ENCODE peak calls at places on chromosome 13, in ten cellular contexts. One of them, this sample, is unnamed. For H3K9me3, the result is how much of the 10 kb centered on the place peaks cover.

GRCh38 chr13:80444240-80445015 is 103.5 kb upstream of the SPRY2 start:
- DNase-seq in thyroid gland: no peak
- DNase-seq in lung: no peak
- DNase-seq in transverse colon: no peak
- DNase-seq in mucosa of descending colon: no peak
- DNase-seq in Peyer's patch: no peak
- DNase-seq in body of pancreas: peak
- DNase-seq in sigmoid colon: no peak
- DNase-seq in ascending aorta: no peak
- DNase-seq in hepatocyte: no peak
- DNase-seq in this sample: no peak

GRCh38 chr13:50075619-50076097 is 60.4 kb downstream of the KCNRG start:
- DNase-seq in lung: no peak
- DNase-seq in Peyer's patch: no peak
- DNase-seq in sigmoid colon: no peak
- DNase-seq in mucosa of descending colon: no peak
- DNase-seq in hepatocyte: no peak
- DNase-seq in thyroid gland: no peak
- DNase-seq in ascending aorta: no peak
- DNase-seq in body of pancreas: no peak
- DNase-seq in transverse colon: no peak
- DNase-seq in this sample: no peak

GRCh38 chr13:101398920-101399319 is 17.4 kb downstream of the NALCN start:
- DNase-seq in body of pancreas: no peak
- DNase-seq in Peyer's patch: no peak
- DNase-seq in sigmoid colon: no peak
- DNase-seq in hepatocyte: no peak
- DNase-seq in lung: no peak
- DNase-seq in mucosa of descending colon: no peak
- DNase-seq in transverse colon: no peak
- DNase-seq in thyroid gland: no peak
- DNase-seq in ascending aorta: no peak
- DNase-seq in this sample: no peak

GRCh38 chr13:73870970-73871935 is 263.0 kb downstream of the KLF12 start:
- DNase-seq in lung: no peak
- DNase-seq in hepatocyte: no peak
- DNase-seq in transverse colon: no peak
- DNase-seq in sigmoid colon: no peak
- DNase-seq in thyroid gland: no peak
- DNase-seq in Peyer's patch: no peak
- DNase-seq in mucosa of descending colon: no peak
- DNase-seq in ascending aorta: no peak
- DNase-seq in body of pancreas: no peak
- DNase-seq in this sample: peak

GRCh38 chr13:98599502-98600328 is 22.8 kb upstream of the STK24 start:
- DNase-seq in thyroid gland: peak
- DNase-seq in body of pancreas: no peak
- DNase-seq in lung: no peak
- DNase-seq in mucosa of descending colon: no peak
- DNase-seq in Peyer's patch: no peak
- DNase-seq in hepatocyte: no peak
- DNase-seq in ascending aorta: no peak
- DNase-seq in sigmoid colon: no peak
- DNase-seq in transverse colon: no peak
- DNase-seq in this sample: no peak

GRCh38 chr13:23380534-23380933 is 53.0 kb downstream of the SACS start:
- DNase-seq in thyroid gland: no peak
- DNase-seq in ascending aorta: no peak
- DNase-seq in mucosa of descending colon: no peak
- DNase-seq in lung: no peak
- DNase-seq in sigmoid colon: no peak
- DNase-seq in Peyer's patch: no peak
- DNase-seq in transverse colon: no peak
- DNase-seq in hepatocyte: peak
- DNase-seq in body of pancreas: no peak
- DNase-seq in this sample: no peak

GRCh38 chr13:97257800-97258799 is 36.0 kb downstream of the MBNL2 start:
- DNase-seq in transverse colon: no peak
- DNase-seq in Peyer's patch: no peak
- DNase-seq in sigmoid colon: peak
- DNase-seq in body of pancreas: peak
- DNase-seq in mucosa of descending colon: no peak
- DNase-seq in thyroid gland: no peak
- DNase-seq in ascending aorta: peak
- DNase-seq in lung: peak
- DNase-seq in hepatocyte: peak
- DNase-seq in this sample: peak

GRCh38 chr13:114132419-114133121 is at the start of gene RASA3:
- DNase-seq in thyroid gland: peak
- DNase-seq in sigmoid colon: peak
- DNase-seq in body of pancreas: peak
- DNase-seq in ascending aorta: no peak
- DNase-seq in Peyer's patch: peak
- DNase-seq in mucosa of descending colon: peak
- DNase-seq in hepatocyte: peak
- DNase-seq in transverse colon: peak
- DNase-seq in lung: peak
- DNase-seq in this sample: peak

GRCh38 chr13:98534821-98535220 is 42.1 kb downstream of the STK24 start:
- DNase-seq in Peyer's patch: no peak
- DNase-seq in ascending aorta: no peak
- DNase-seq in lung: no peak
- DNase-seq in sigmoid colon: peak
- DNase-seq in mucosa of descending colon: no peak
- DNase-seq in hepatocyte: no peak
- DNase-seq in transverse colon: no peak
- DNase-seq in thyroid gland: no peak
- DNase-seq in body of pancreas: no peak
- DNase-seq in this sample: no peak

GRCh38 chr13:94128430-94128829 is 351.1 kb downstream of the DCT start:
- DNase-seq in ascending aorta: no peak
- DNase-seq in hepatocyte: no peak
- DNase-seq in Peyer's patch: no peak
- DNase-seq in body of pancreas: peak
- DNase-seq in sigmoid colon: peak
- DNase-seq in mucosa of descending colon: no peak
- DNase-seq in lung: no peak
- DNase-seq in thyroid gland: peak
- DNase-seq in transverse colon: no peak
- DNase-seq in this sample: no peak

GRCh38 chr13:80374453-80374852 is 33.5 kb upstream of the SPRY2 start:
- DNase-seq in transverse colon: no peak
- DNase-seq in body of pancreas: peak
- DNase-seq in sigmoid colon: peak
- DNase-seq in mucosa of descending colon: no peak
- DNase-seq in hepatocyte: no peak
- DNase-seq in Peyer's patch: no peak
- DNase-seq in lung: no peak
- DNase-seq in thyroid gland: no peak
- DNase-seq in ascending aorta: no peak
- DNase-seq in this sample: no peak

GRCh38 chr13:112068531-112069062 is 1.6 kb downstream of the SOX1 start:
- DNase-seq in hepatocyte: no peak
- DNase-seq in body of pancreas: no peak
- DNase-seq in mucosa of descending colon: no peak
- DNase-seq in Peyer's patch: no peak
- DNase-seq in lung: no peak
- DNase-seq in sigmoid colon: no peak
- DNase-seq in thyroid gland: no peak
- DNase-seq in transverse colon: no peak
- DNase-seq in ascending aorta: no peak
- DNase-seq in this sample: no peak
- H3K4me3 ChIP-seq in hepatocyte: no peak
- H3K4me3 ChIP-seq in body of pancreas: no peak
- H3K4me3 ChIP-seq in mucosa of descending colon: no peak
- H3K4me3 ChIP-seq in Peyer's patch: no peak
- H3K4me3 ChIP-seq in lung: no peak
- H3K4me3 ChIP-seq in sigmoid colon: no peak
- H3K4me3 ChIP-seq in thyroid gland: no peak
- H3K4me3 ChIP-seq in transverse colon: no peak
- H3K4me3 ChIP-seq in ascending aorta: no peak
- H3K4me3 ChIP-seq in this sample: no peak

GRCh38 chr13:18233783-18234299 is 947.8 kb downstream of the TUBA3C start:
- DNase-seq in sigmoid colon: no peak
- DNase-seq in hepatocyte: no peak
- DNase-seq in Peyer's patch: no peak
- DNase-seq in lung: no peak
- DNase-seq in transverse colon: no peak
- DNase-seq in thyroid gland: no peak
- DNase-seq in body of pancreas: no peak
- DNase-seq in mucosa of descending colon: no peak
- DNase-seq in ascending aorta: no peak
- DNase-seq in this sample: no peak

GRCh38 chr13:18232994-18233782 is 948.4 kb downstream of the TUBA3C start:
- DNase-seq in transverse colon: no peak
- DNase-seq in body of pancreas: no peak
- DNase-seq in thyroid gland: no peak
- DNase-seq in lung: no peak
- DNase-seq in sigmoid colon: no peak
- DNase-seq in hepatocyte: no peak
- DNase-seq in Peyer's patch: no peak
- DNase-seq in ascending aorta: no peak
- DNase-seq in mucosa of descending colon: no peak
- DNase-seq in this sample: no peak

GRCh38 chr13:18235172-18235571 is 946.5 kb downstream of the TUBA3C start:
- DNase-seq in thyroid gland: no peak
- DNase-seq in Peyer's patch: no peak
- DNase-seq in transverse colon: no peak
- DNase-seq in body of pancreas: no peak
- DNase-seq in lung: no peak
- DNase-seq in hepatocyte: no peak
- DNase-seq in mucosa of descending colon: no peak
- DNase-seq in sigmoid colon: no peak
- DNase-seq in ascending aorta: no peak
- DNase-seq in this sample: no peak

GRCh38 chr13:18235756-18236527 is 945.7 kb downstream of the TUBA3C start:
- DNase-seq in lung: no peak
- DNase-seq in Peyer's patch: no peak
- DNase-seq in sigmoid colon: no peak
- DNase-seq in mucosa of descending colon: no peak
- DNase-seq in body of pancreas: no peak
- DNase-seq in hepatocyte: no peak
- DNase-seq in transverse colon: no peak
- DNase-seq in ascending aorta: no peak
- DNase-seq in thyroid gland: no peak
- DNase-seq in this sample: no peak

DNA sequence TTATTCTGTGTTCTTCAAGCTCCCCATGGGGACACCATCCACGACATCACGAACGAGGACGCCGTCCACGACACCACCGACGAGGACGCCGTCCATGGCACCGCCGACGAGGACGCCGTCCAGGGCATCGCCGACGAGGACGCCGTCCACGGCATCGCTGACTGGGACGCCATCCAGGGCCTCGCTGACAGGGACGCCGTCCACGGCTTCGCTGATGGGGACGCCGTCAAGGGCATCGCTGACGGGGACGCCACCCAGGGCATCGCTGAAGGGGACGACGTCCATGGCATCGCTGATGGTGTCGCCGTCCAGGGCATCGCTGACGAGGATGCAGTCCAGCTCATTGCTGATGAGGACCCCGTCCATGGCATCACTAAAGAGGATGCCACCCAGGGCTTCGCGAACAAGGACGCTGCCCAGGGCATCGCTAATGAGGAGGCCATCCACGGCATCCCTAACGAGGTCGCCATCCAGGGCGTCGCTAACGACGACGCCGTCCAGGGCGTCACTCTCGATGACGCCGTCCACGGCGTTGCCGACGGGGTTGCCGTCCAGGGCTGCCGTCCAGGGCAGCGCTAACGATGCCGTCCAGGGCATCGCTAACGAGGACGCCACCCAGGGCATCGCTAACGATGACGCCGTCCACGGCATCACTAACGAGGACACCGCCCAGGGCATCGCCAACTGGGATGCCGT is 949.2 kb downstream of the TUBA3C start:
- DNase-seq in ascending aorta: no peak
- DNase-seq in sigmoid colon: no peak
- DNase-seq in thyroid gland: no peak
- DNase-seq in hepatocyte: no peak
- DNase-seq in Peyer's patch: no peak
- DNase-seq in mucosa of descending colon: no peak
- DNase-seq in lung: no peak
- DNase-seq in body of pancreas: no peak
- DNase-seq in transverse colon: no peak
- DNase-seq in this sample: no peak
- H3K9me3 ChIP-seq in ascending aorta: under half
- H3K9me3 ChIP-seq in sigmoid colon: under half
- H3K9me3 ChIP-seq in thyroid gland: under half
- H3K9me3 ChIP-seq in hepatocyte: under half
- H3K9me3 ChIP-seq in Peyer's patch: under half
- H3K9me3 ChIP-seq in mucosa of descending colon: half or more
- H3K9me3 ChIP-seq in lung: under half
- H3K9me3 ChIP-seq in body of pancreas: under half
- H3K9me3 ChIP-seq in transverse colon: under half
- H3K9me3 ChIP-seq in this sample: under half

DNA sequence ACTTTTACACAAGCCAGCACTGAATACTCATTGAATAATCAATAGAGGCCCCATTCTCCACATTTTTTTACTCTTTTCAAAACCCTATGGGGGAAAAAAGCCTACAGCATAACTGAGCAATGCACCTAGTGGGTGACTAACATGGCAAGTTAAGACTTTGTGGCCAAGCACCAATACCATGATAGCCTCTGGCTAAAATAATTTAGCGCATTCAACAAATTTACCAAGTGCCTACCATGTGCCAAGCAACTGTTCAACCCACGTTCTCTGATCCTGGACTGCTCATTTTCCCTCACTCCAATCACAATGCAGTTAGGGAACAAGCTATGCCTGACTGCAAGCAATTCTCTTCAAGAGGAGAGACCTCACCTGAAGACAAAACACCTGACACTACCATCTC is 3.0 kb downstream of the ANKRD10 start:
- DNase-seq in ascending aorta: no peak
- DNase-seq in sigmoid colon: no peak
- DNase-seq in lung: no peak
- DNase-seq in mucosa of descending colon: no peak
- DNase-seq in thyroid gland: no peak
- DNase-seq in Peyer's patch: no peak
- DNase-seq in transverse colon: no peak
- DNase-seq in body of pancreas: no peak
- DNase-seq in hepatocyte: no peak
- DNase-seq in this sample: peak
- H3K4me3 ChIP-seq in ascending aorta: peak
- H3K4me3 ChIP-seq in sigmoid colon: no peak
- H3K4me3 ChIP-seq in lung: no peak
- H3K4me3 ChIP-seq in mucosa of descending colon: no peak
- H3K4me3 ChIP-seq in thyroid gland: no peak
- H3K4me3 ChIP-seq in Peyer's patch: no peak
- H3K4me3 ChIP-seq in transverse colon: no peak
- H3K4me3 ChIP-seq in body of pancreas: no peak
- H3K4me3 ChIP-seq in hepatocyte: peak
- H3K4me3 ChIP-seq in this sample: peak

DNA sequence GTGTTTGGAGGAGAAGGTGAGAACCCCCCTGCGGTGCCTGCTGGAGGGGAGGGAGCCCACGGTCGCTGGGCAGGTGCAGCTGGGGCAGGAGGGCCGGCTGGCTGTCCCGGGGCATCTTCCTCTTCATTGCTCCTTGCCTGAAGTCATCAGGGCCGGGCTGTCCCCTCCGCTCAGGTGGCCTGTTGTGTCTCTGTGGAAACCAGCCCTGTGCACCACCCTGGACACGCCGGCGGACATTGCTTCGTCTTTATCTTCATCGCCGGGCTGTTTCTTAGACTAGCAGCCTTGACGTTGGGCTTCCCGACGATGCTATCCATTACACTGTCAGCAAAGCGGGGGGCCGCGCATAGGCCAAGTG is 111.6 kb upstream of the SOX1 start:
- DNase-seq in mucosa of descending colon: no peak
- DNase-seq in lung: no peak
- DNase-seq in ascending aorta: no peak
- DNase-seq in transverse colon: no peak
- DNase-seq in hepatocyte: no peak
- DNase-seq in sigmoid colon: no peak
- DNase-seq in body of pancreas: no peak
- DNase-seq in Peyer's patch: peak
- DNase-seq in thyroid gland: no peak
- DNase-seq in this sample: no peak
- H3K9me3 ChIP-seq in mucosa of descending colon: under half
- H3K9me3 ChIP-seq in lung: under half
- H3K9me3 ChIP-seq in ascending aorta: under half
- H3K9me3 ChIP-seq in transverse colon: under half
- H3K9me3 ChIP-seq in hepatocyte: under half
- H3K9me3 ChIP-seq in sigmoid colon: under half
- H3K9me3 ChIP-seq in body of pancreas: under half
- H3K9me3 ChIP-seq in Peyer's patch: under half
- H3K9me3 ChIP-seq in thyroid gland: under half
- H3K9me3 ChIP-seq in this sample: under half

This sample was measured in MG63.